ENCODE peak calls at places on chromosomes 4 and X, in ten cellular contexts. One of them, this sample, is unnamed.

GRCh38 chr4:106486533-106486932 is 118.0 kb upstream of the GIMD1 start:
- DNase-seq in RPMI8226: no peak
- DNase-seq in activated T-cell treated with anti-CD3 and anti-CD28 coated beads, Interleukin-2, amount 50 U/mL, for 1 hour: no peak
- DNase-seq in iPS-NIHi11: no peak
- DNase-seq in islet precursor cell: no peak
- DNase-seq in T-helper 1 cell: no peak
- DNase-seq in GF-D8: no peak
- DNase-seq in RPMI7951: no peak
- DNase-seq in activated CD4-positive, alpha-beta T cell treated with anti-CD3 and anti-CD28 coated beads, Interleukin-2, amount 50 U/mL, for 1 hour: no peak
- DNase-seq in NCI-H2081: no peak
- DNase-seq in this sample: no peak

GRCh38 chrX:2578864-2579263 is 78.1 kb upstream of the DHRSX start:
- DNase-seq in iPS-NIHi11: no peak
- DNase-seq in RPMI8226: no peak
- DNase-seq in GF-D8: no peak
- DNase-seq in activated CD4-positive, alpha-beta T cell treated with anti-CD3 and anti-CD28 coated beads, Interleukin-2, amount 50 U/mL, for 1 hour: no peak
- DNase-seq in activated T-cell treated with anti-CD3 and anti-CD28 coated beads, Interleukin-2, amount 50 U/mL, for 1 hour: no peak
- DNase-seq in islet precursor cell: no peak
- DNase-seq in NCI-H2081: no peak
- DNase-seq in RPMI7951: no peak
- DNase-seq in T-helper 1 cell: no peak
- DNase-seq in this sample: no peak

GRCh38 chrX:138711399-138712347 is at the start of gene FGF13:
- DNase-seq in NCI-H2081: no peak
- DNase-seq in T-helper 1 cell: no peak
- DNase-seq in activated T-cell treated with anti-CD3 and anti-CD28 coated beads, Interleukin-2, amount 50 U/mL, for 1 hour: no peak
- DNase-seq in GF-D8: no peak
- DNase-seq in activated CD4-positive, alpha-beta T cell treated with anti-CD3 and anti-CD28 coated beads, Interleukin-2, amount 50 U/mL, for 1 hour: no peak
- DNase-seq in RPMI7951: no peak
- DNase-seq in islet precursor cell: peak
- DNase-seq in iPS-NIHi11: peak
- DNase-seq in RPMI8226: no peak
- DNase-seq in this sample: no peak

GRCh38 chr4:40255722-40256281 is 59.0 kb downstream of the RHOH start:
- DNase-seq in GF-D8: no peak
- DNase-seq in islet precursor cell: no peak
- DNase-seq in NCI-H2081: no peak
- DNase-seq in iPS-NIHi11: no peak
- DNase-seq in RPMI7951: peak
- DNase-seq in T-helper 1 cell: no peak
- DNase-seq in activated T-cell treated with anti-CD3 and anti-CD28 coated beads, Interleukin-2, amount 50 U/mL, for 1 hour: no peak
- DNase-seq in RPMI8226: no peak
- DNase-seq in activated CD4-positive, alpha-beta T cell treated with anti-CD3 and anti-CD28 coated beads, Interleukin-2, amount 50 U/mL, for 1 hour: no peak
- DNase-seq in this sample: no peak

GRCh38 chr4:140790765-140791164 is 34.6 kb upstream of the TBC1D9 start:
- DNase-seq in activated CD4-positive, alpha-beta T cell treated with anti-CD3 and anti-CD28 coated beads, Interleukin-2, amount 50 U/mL, for 1 hour: no peak
- DNase-seq in T-helper 1 cell: no peak
- DNase-seq in GF-D8: no peak
- DNase-seq in activated T-cell treated with anti-CD3 and anti-CD28 coated beads, Interleukin-2, amount 50 U/mL, for 1 hour: no peak
- DNase-seq in islet precursor cell: no peak
- DNase-seq in RPMI7951: no peak
- DNase-seq in RPMI8226: peak
- DNase-seq in NCI-H2081: no peak
- DNase-seq in iPS-NIHi11: no peak
- DNase-seq in this sample: no peak

GRCh38 chr4:17166954-17167353 is 268.5 kb upstream of the LDB2 start:
- DNase-seq in NCI-H2081: no peak
- DNase-seq in iPS-NIHi11: no peak
- DNase-seq in RPMI7951: no peak
- DNase-seq in activated CD4-positive, alpha-beta T cell treated with anti-CD3 and anti-CD28 coated beads, Interleukin-2, amount 50 U/mL, for 1 hour: no peak
- DNase-seq in T-helper 1 cell: no peak
- DNase-seq in RPMI8226: no peak
- DNase-seq in islet precursor cell: no peak
- DNase-seq in GF-D8: no peak
- DNase-seq in activated T-cell treated with anti-CD3 and anti-CD28 coated beads, Interleukin-2, amount 50 U/mL, for 1 hour: no peak
- DNase-seq in this sample: no peak

GRCh38 chrX:108399427-108400165 is 38.6 kb downstream of the COL4A6 start:
- DNase-seq in GF-D8: no peak
- DNase-seq in RPMI7951: peak
- DNase-seq in NCI-H2081: peak
- DNase-seq in iPS-NIHi11: no peak
- DNase-seq in activated CD4-positive, alpha-beta T cell treated with anti-CD3 and anti-CD28 coated beads, Interleukin-2, amount 50 U/mL, for 1 hour: no peak
- DNase-seq in activated T-cell treated with anti-CD3 and anti-CD28 coated beads, Interleukin-2, amount 50 U/mL, for 1 hour: no peak
- DNase-seq in islet precursor cell: no peak
- DNase-seq in T-helper 1 cell: no peak
- DNase-seq in RPMI8226: no peak
- DNase-seq in this sample: no peak

GRCh38 chr4:175421506-175421905 is 390.6 kb downstream of the GPM6A start:
- DNase-seq in NCI-H2081: no peak
- DNase-seq in activated T-cell treated with anti-CD3 and anti-CD28 coated beads, Interleukin-2, amount 50 U/mL, for 1 hour: no peak
- DNase-seq in GF-D8: no peak
- DNase-seq in T-helper 1 cell: no peak
- DNase-seq in iPS-NIHi11: no peak
- DNase-seq in RPMI8226: no peak
- DNase-seq in activated CD4-positive, alpha-beta T cell treated with anti-CD3 and anti-CD28 coated beads, Interleukin-2, amount 50 U/mL, for 1 hour: no peak
- DNase-seq in RPMI7951: no peak
- DNase-seq in islet precursor cell: no peak
- DNase-seq in this sample: no peak

GRCh38 chr4:63632858-63633257 is 776.4 kb downstream of the TECRL start:
- DNase-seq in T-helper 1 cell: no peak
- DNase-seq in RPMI8226: no peak
- DNase-seq in GF-D8: no peak
- DNase-seq in iPS-NIHi11: no peak
- DNase-seq in RPMI7951: no peak
- DNase-seq in NCI-H2081: no peak
- DNase-seq in activated T-cell treated with anti-CD3 and anti-CD28 coated beads, Interleukin-2, amount 50 U/mL, for 1 hour: no peak
- DNase-seq in activated CD4-positive, alpha-beta T cell treated with anti-CD3 and anti-CD28 coated beads, Interleukin-2, amount 50 U/mL, for 1 hour: no peak
- DNase-seq in islet precursor cell: no peak
- DNase-seq in this sample: no peak

GRCh38 chrX:10137516-10137915 is 19.3 kb upstream of the CLCN4 start:
- DNase-seq in RPMI8226: no peak
- DNase-seq in RPMI7951: no peak
- DNase-seq in islet precursor cell: no peak
- DNase-seq in NCI-H2081: no peak
- DNase-seq in GF-D8: no peak
- DNase-seq in iPS-NIHi11: no peak
- DNase-seq in activated T-cell treated with anti-CD3 and anti-CD28 coated beads, Interleukin-2, amount 50 U/mL, for 1 hour: no peak
- DNase-seq in activated CD4-positive, alpha-beta T cell treated with anti-CD3 and anti-CD28 coated beads, Interleukin-2, amount 50 U/mL, for 1 hour: no peak
- DNase-seq in T-helper 1 cell: no peak
- DNase-seq in this sample: no peak

GRCh38 chr4:112083587-112084347 is 61.5 kb upstream of the FAM241A start:
- DNase-seq in islet precursor cell: no peak
- DNase-seq in T-helper 1 cell: no peak
- DNase-seq in activated T-cell treated with anti-CD3 and anti-CD28 coated beads, Interleukin-2, amount 50 U/mL, for 1 hour: no peak
- DNase-seq in iPS-NIHi11: no peak
- DNase-seq in GF-D8: no peak
- DNase-seq in NCI-H2081: no peak
- DNase-seq in RPMI7951: no peak
- DNase-seq in activated CD4-positive, alpha-beta T cell treated with anti-CD3 and anti-CD28 coated beads, Interleukin-2, amount 50 U/mL, for 1 hour: no peak
- DNase-seq in RPMI8226: no peak
- DNase-seq in this sample: no peak

GRCh38 chr4:158159054-158159717 is 13.6 kb downstream of the GASK1B start:
- DNase-seq in T-helper 1 cell: no peak
- DNase-seq in GF-D8: no peak
- DNase-seq in activated CD4-positive, alpha-beta T cell treated with anti-CD3 and anti-CD28 coated beads, Interleukin-2, amount 50 U/mL, for 1 hour: no peak
- DNase-seq in RPMI8226: no peak
- DNase-seq in RPMI7951: peak
- DNase-seq in activated T-cell treated with anti-CD3 and anti-CD28 coated beads, Interleukin-2, amount 50 U/mL, for 1 hour: no peak
- DNase-seq in NCI-H2081: no peak
- DNase-seq in islet precursor cell: no peak
- DNase-seq in iPS-NIHi11: no peak
- DNase-seq in this sample: no peak

GRCh38 chr4:180940680-180941079 is 1302.5 kb upstream of the TENM3 start:
- DNase-seq in iPS-NIHi11: no peak
- DNase-seq in NCI-H2081: no peak
- DNase-seq in activated T-cell treated with anti-CD3 and anti-CD28 coated beads, Interleukin-2, amount 50 U/mL, for 1 hour: no peak
- DNase-seq in activated CD4-positive, alpha-beta T cell treated with anti-CD3 and anti-CD28 coated beads, Interleukin-2, amount 50 U/mL, for 1 hour: no peak
- DNase-seq in RPMI8226: no peak
- DNase-seq in islet precursor cell: no peak
- DNase-seq in GF-D8: no peak
- DNase-seq in T-helper 1 cell: no peak
- DNase-seq in RPMI7951: no peak
- DNase-seq in this sample: no peak

GRCh38 chr4:168723020-168723419 is 226.2 kb downstream of the PALLD start:
- DNase-seq in RPMI7951: peak
- DNase-seq in NCI-H2081: no peak
- DNase-seq in activated CD4-positive, alpha-beta T cell treated with anti-CD3 and anti-CD28 coated beads, Interleukin-2, amount 50 U/mL, for 1 hour: no peak
- DNase-seq in activated T-cell treated with anti-CD3 and anti-CD28 coated beads, Interleukin-2, amount 50 U/mL, for 1 hour: no peak
- DNase-seq in RPMI8226: no peak
- DNase-seq in islet precursor cell: no peak
- DNase-seq in iPS-NIHi11: no peak
- DNase-seq in T-helper 1 cell: no peak
- DNase-seq in GF-D8: no peak
- DNase-seq in this sample: no peak

GRCh38 chr4:119597377-119597776 is 31.2 kb downstream of the PDE5A start:
- DNase-seq in activated CD4-positive, alpha-beta T cell treated with anti-CD3 and anti-CD28 coated beads, Interleukin-2, amount 50 U/mL, for 1 hour: no peak
- DNase-seq in iPS-NIHi11: peak
- DNase-seq in RPMI8226: no peak
- DNase-seq in T-helper 1 cell: no peak
- DNase-seq in NCI-H2081: no peak
- DNase-seq in activated T-cell treated with anti-CD3 and anti-CD28 coated beads, Interleukin-2, amount 50 U/mL, for 1 hour: no peak
- DNase-seq in GF-D8: no peak
- DNase-seq in islet precursor cell: no peak
- DNase-seq in RPMI7951: peak
- DNase-seq in this sample: no peak

GRCh38 chr4:3813151-3813905 is 47.1 kb downstream of the ADRA2C start:
- DNase-seq in NCI-H2081: no peak
- DNase-seq in activated CD4-positive, alpha-beta T cell treated with anti-CD3 and anti-CD28 coated beads, Interleukin-2, amount 50 U/mL, for 1 hour: no peak
- DNase-seq in iPS-NIHi11: no peak
- DNase-seq in islet precursor cell: no peak
- DNase-seq in GF-D8: no peak
- DNase-seq in T-helper 1 cell: no peak
- DNase-seq in RPMI7951: no peak
- DNase-seq in activated T-cell treated with anti-CD3 and anti-CD28 coated beads, Interleukin-2, amount 50 U/mL, for 1 hour: no peak
- DNase-seq in RPMI8226: no peak
- DNase-seq in this sample: no peak

GRCh38 chr4:120921456-120922389 is 803 bp downstream of the PRDM5 start:
- DNase-seq in RPMI8226: peak
- DNase-seq in T-helper 1 cell: no peak
- DNase-seq in activated CD4-positive, alpha-beta T cell treated with anti-CD3 and anti-CD28 coated beads, Interleukin-2, amount 50 U/mL, for 1 hour: peak
- DNase-seq in NCI-H2081: peak
- DNase-seq in iPS-NIHi11: peak
- DNase-seq in activated T-cell treated with anti-CD3 and anti-CD28 coated beads, Interleukin-2, amount 50 U/mL, for 1 hour: peak
- DNase-seq in islet precursor cell: peak
- DNase-seq in GF-D8: no peak
- DNase-seq in RPMI7951: peak
- DNase-seq in this sample: peak

GRCh38 chr4:139144911-139145551 is 32.0 kb downstream of the ELF2 start:
- DNase-seq in iPS-NIHi11: no peak
- DNase-seq in islet precursor cell: peak
- DNase-seq in GF-D8: peak
- DNase-seq in activated T-cell treated with anti-CD3 and anti-CD28 coated beads, Interleukin-2, amount 50 U/mL, for 1 hour: no peak
- DNase-seq in activated CD4-positive, alpha-beta T cell treated with anti-CD3 and anti-CD28 coated beads, Interleukin-2, amount 50 U/mL, for 1 hour: peak
- DNase-seq in RPMI8226: peak
- DNase-seq in NCI-H2081: no peak
- DNase-seq in T-helper 1 cell: no peak
- DNase-seq in RPMI7951: no peak
- DNase-seq in this sample: no peak

GRCh38 chr4:7778524-7779193 is 161.0 kb downstream of the AFAP1 start:
- DNase-seq in T-helper 1 cell: no peak
- DNase-seq in islet precursor cell: no peak
- DNase-seq in RPMI8226: no peak
- DNase-seq in iPS-NIHi11: no peak
- DNase-seq in activated T-cell treated with anti-CD3 and anti-CD28 coated beads, Interleukin-2, amount 50 U/mL, for 1 hour: no peak
- DNase-seq in activated CD4-positive, alpha-beta T cell treated with anti-CD3 and anti-CD28 coated beads, Interleukin-2, amount 50 U/mL, for 1 hour: no peak
- DNase-seq in RPMI7951: no peak
- DNase-seq in NCI-H2081: no peak
- DNase-seq in GF-D8: no peak
- DNase-seq in this sample: no peak

GRCh38 chrX:119753639-119754257 is 4.6 kb upstream of the SOWAHD start:
- DNase-seq in RPMI8226: peak
- DNase-seq in GF-D8: no peak
- DNase-seq in T-helper 1 cell: peak
- DNase-seq in iPS-NIHi11: no peak
- DNase-seq in RPMI7951: peak
- DNase-seq in islet precursor cell: no peak
- DNase-seq in activated T-cell treated with anti-CD3 and anti-CD28 coated beads, Interleukin-2, amount 50 U/mL, for 1 hour: peak
- DNase-seq in activated CD4-positive, alpha-beta T cell treated with anti-CD3 and anti-CD28 coated beads, Interleukin-2, amount 50 U/mL, for 1 hour: peak
- DNase-seq in NCI-H2081: peak
- DNase-seq in this sample: peak

GRCh38 chr4:109701566-109702399 is 1.5 kb downstream of the CASP6 start:
- DNase-seq in iPS-NIHi11: peak
- DNase-seq in activated T-cell treated with anti-CD3 and anti-CD28 coated beads, Interleukin-2, amount 50 U/mL, for 1 hour: no peak
- DNase-seq in T-helper 1 cell: no peak
- DNase-seq in NCI-H2081: peak
- DNase-seq in activated CD4-positive, alpha-beta T cell treated with anti-CD3 and anti-CD28 coated beads, Interleukin-2, amount 50 U/mL, for 1 hour: no peak
- DNase-seq in islet precursor cell: peak
- DNase-seq in RPMI8226: peak
- DNase-seq in GF-D8: no peak
- DNase-seq in RPMI7951: no peak
- DNase-seq in this sample: peak

GRCh38 chr4:143653031-143653430 is 47.4 kb downstream of the FREM3 start:
- DNase-seq in GF-D8: no peak
- DNase-seq in T-helper 1 cell: no peak
- DNase-seq in RPMI8226: no peak
- DNase-seq in islet precursor cell: no peak
- DNase-seq in iPS-NIHi11: no peak
- DNase-seq in activated T-cell treated with anti-CD3 and anti-CD28 coated beads, Interleukin-2, amount 50 U/mL, for 1 hour: no peak
- DNase-seq in NCI-H2081: no peak
- DNase-seq in RPMI7951: no peak
- DNase-seq in activated CD4-positive, alpha-beta T cell treated with anti-CD3 and anti-CD28 coated beads, Interleukin-2, amount 50 U/mL, for 1 hour: no peak
- DNase-seq in this sample: no peak

GRCh38 chrX:12672362-12673106 is 118.7 kb upstream of the PRPS2 start:
- DNase-seq in GF-D8: no peak
- DNase-seq in activated CD4-positive, alpha-beta T cell treated with anti-CD3 and anti-CD28 coated beads, Interleukin-2, amount 50 U/mL, for 1 hour: no peak
- DNase-seq in activated T-cell treated with anti-CD3 and anti-CD28 coated beads, Interleukin-2, amount 50 U/mL, for 1 hour: no peak
- DNase-seq in NCI-H2081: no peak
- DNase-seq in iPS-NIHi11: no peak
- DNase-seq in RPMI8226: no peak
- DNase-seq in T-helper 1 cell: no peak
- DNase-seq in RPMI7951: peak
- DNase-seq in islet precursor cell: no peak
- DNase-seq in this sample: no peak

GRCh38 chrX:39891781-39892180 is 206.0 kb downstream of the BCOR start:
- DNase-seq in activated CD4-positive, alpha-beta T cell treated with anti-CD3 and anti-CD28 coated beads, Interleukin-2, amount 50 U/mL, for 1 hour: no peak
- DNase-seq in RPMI8226: peak
- DNase-seq in T-helper 1 cell: no peak
- DNase-seq in RPMI7951: no peak
- DNase-seq in islet precursor cell: no peak
- DNase-seq in NCI-H2081: no peak
- DNase-seq in GF-D8: no peak
- DNase-seq in activated T-cell treated with anti-CD3 and anti-CD28 coated beads, Interleukin-2, amount 50 U/mL, for 1 hour: no peak
- DNase-seq in iPS-NIHi11: no peak
- DNase-seq in this sample: no peak

GRCh38 chr4:154626793-154627484 is 14.5 kb upstream of the FGG start:
- DNase-seq in activated T-cell treated with anti-CD3 and anti-CD28 coated beads, Interleukin-2, amount 50 U/mL, for 1 hour: peak
- DNase-seq in RPMI8226: peak
- DNase-seq in NCI-H2081: peak
- DNase-seq in activated CD4-positive, alpha-beta T cell treated with anti-CD3 and anti-CD28 coated beads, Interleukin-2, amount 50 U/mL, for 1 hour: peak
- DNase-seq in RPMI7951: peak
- DNase-seq in islet precursor cell: peak
- DNase-seq in T-helper 1 cell: peak
- DNase-seq in iPS-NIHi11: peak
- DNase-seq in GF-D8: no peak
- DNase-seq in this sample: no peak

This sample was measured in CD4-positive, alpha-beta memory T cell.